ENCODE peak calls at places on chromosomes 7 and 10, in six cellular contexts. T, Y, Z, H, N and B are unnamed samples.

GRCh38 chr10:23965880-23966279 is 243.1 kb upstream of the KIAA1217 start:
- DNase-seq in Y (no peak), H (no peak), Z (no peak), N (no peak), T (no peak), B (no peak)

GRCh38 chr7:1668932-1669485 is 1.1 kb upstream of the ELFN1 start:
- DNase-seq in T (no peak), H (peak; percentile 47), Y (no peak), N (no peak), Z (no peak), B (no peak)

GRCh38 chr10:100912013-100912608 is 652 bp upstream of the SLF2 start:
- DNase-seq in Z (no peak), H (no peak), N (no peak), T (peak; percentile 15), Y (no peak), B (no peak)

GRCh38 chr10:31146496-31147219 is 115.0 kb upstream of the ZNF438 start:
- DNase-seq in T (peak; percentile 46), N (no peak), Y (no peak), H (no peak), Z (peak; percentile 57), B (no peak)

GRCh38 chr10:130464426-130464825 is 328.2 kb downstream of the GLRX3 start:
- DNase-seq in H (no peak), T (no peak), N (no peak), Z (peak; percentile 21), Y (no peak), B (no peak)

GRCh38 chr10:7565871-7566270 is 100.9 kb downstream of the ITIH5 start:
- DNase-seq in Y (no peak), Z (no peak), H (no peak), T (no peak), N (no peak), B (no peak)

GRCh38 chr10:24617771-24618396 is 105.8 kb downstream of the ARHGAP21 start:
- DNase-seq in Y (no peak), Z (no peak), N (no peak), H (peak; percentile 83), T (peak; percentile 46), B (no peak)

GRCh38 chr10:12130237-12130872 is 878 bp downstream of the SEC61A2 start:
- DNase-seq in N (no peak), T (peak; percentile 18), Y (no peak), Z (no peak), H (peak; percentile 17), B (peak; percentile 31)

GRCh38 chr10:96512997-96513685 is 585 bp downstream of the TLL2 start:
- DNase-seq in N (no peak), Y (no peak), T (peak; percentile 8), H (no peak), Z (no peak), B (no peak)

GRCh38 chr10:63114031-63114814 is 18.9 kb upstream of the NRBF2 start:
- DNase-seq in H (no peak), T (peak; percentile 59), N (no peak), Y (no peak), Z (peak; percentile 93), B (no peak)

GRCh38 chr7:93980744-93981479 is 23.2 kb downstream of the BET1 start:
- DNase-seq in T (no peak), Z (no peak), Y (no peak), H (no peak), N (no peak), B (no peak)

GRCh38 chr10:60808031-60808430 is 29.8 kb downstream of the CDK1 start:
- DNase-seq in N (no peak), T (no peak), Y (no peak), H (no peak), Z (no peak), B (no peak)

GRCh38 chr7:92135100-92135429 is 788 bp upstream of the CYP51A1 start:
- DNase-seq in H (no peak), Z (no peak), N (no peak), T (peak; percentile 39), Y (no peak), B (no peak)

GRCh38 chr10:18140149-18140956 is at the start of gene CACNB2:
- DNase-seq in T (peak; percentile 85), Y (peak; percentile 74), N (no peak), Z (no peak), H (peak; percentile 70), B (peak; percentile 12)

GRCh38 chr7:5689118-5689517 is 92.3 kb downstream of the RNF216 start:
- DNase-seq in Y (peak; percentile 33), H (no peak), Z (no peak), N (no peak), T (no peak), B (no peak)

GRCh38 chr10:68297264-68297663 is 34.6 kb upstream of the HNRNPH3 start:
- DNase-seq in Y (no peak), Z (no peak), T (no peak), N (no peak), H (no peak), B (no peak)

GRCh38 chr7:80941206-80941758 is 22.4 kb upstream of the SEMA3C start:
- DNase-seq in T (no peak), Y (no peak), H (no peak), N (no peak), Z (no peak), B (no peak)

GRCh38 chr10:81873932-81874816 is 820 bp upstream of the NRG3 start:
- DNase-seq in Y (peak; percentile 50), H (peak; percentile 89), Z (no peak), N (no peak), T (peak; percentile 73), B (no peak)

DNA sequence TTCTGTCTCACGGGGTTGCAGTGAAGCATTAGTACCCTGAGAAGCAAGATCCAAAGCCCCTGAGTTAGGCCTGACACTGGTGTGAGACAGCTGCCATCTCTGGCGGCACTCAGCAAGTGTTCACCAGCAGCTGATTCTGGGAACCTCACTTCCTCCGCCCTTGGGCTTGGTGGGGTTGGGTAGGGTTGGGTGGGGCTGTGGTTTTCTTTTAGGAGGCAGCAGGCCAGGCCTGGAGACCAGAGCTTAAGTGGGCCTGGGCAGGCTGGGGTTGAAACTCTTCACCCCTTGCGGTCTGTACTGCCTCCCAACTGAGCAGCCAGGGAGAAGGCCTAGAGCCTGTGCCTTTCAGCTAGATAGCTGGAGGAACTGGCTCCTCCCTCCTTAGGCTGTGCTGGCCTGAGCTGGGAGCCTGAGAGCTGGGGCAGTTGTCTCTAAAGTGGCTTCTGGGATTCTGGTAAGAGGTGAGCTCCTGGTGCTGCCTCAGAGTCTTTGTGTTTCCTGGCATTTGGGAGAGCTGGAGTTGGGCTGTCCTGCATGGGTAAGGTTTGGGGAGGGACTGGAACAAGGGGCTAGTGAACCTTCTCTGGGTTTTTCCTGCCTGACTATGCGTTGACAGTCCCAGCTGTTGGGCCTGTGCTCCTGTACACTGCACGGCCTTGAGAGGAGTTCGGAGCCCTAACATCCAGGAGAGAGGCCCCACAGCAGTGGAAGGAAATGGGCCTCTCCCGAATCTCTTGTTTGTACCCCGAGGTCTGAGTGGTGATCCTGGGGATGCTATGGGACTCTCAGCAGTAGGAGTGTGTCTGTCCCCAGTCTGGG is 5.1 kb downstream of the TSPAN14 start:
- DNase-seq in Z (peak; percentile 85), T (peak; percentile 64), Y (peak; percentile 91), H (peak; percentile 30), N (no peak), B (peak; percentile 74)
- TF ChIP-seq CTCF in Z (peak; percentile 20), T (no peak), Y (no peak), H (no peak), N (no peak), B (peak; percentile 16)

GRCh38 chr10:91643700-91644099 is 10.8 kb upstream of the PPP1R3C start:
- DNase-seq in Z (no peak), T (no peak), Y (no peak), N (no peak), H (peak; percentile 52), B (no peak)
- TF ChIP-seq CTCF in Z (peak; percentile 49), T (peak; percentile 27), Y (no peak), N (peak; percentile 42), H (no peak), B (peak; percentile 17)

GRCh38 chr10:14693891-14694290 is 80.8 kb downstream of the FAM107B start:
- DNase-seq in Y (no peak), N (no peak), H (no peak), T (no peak), Z (no peak), B (no peak)
- TF ChIP-seq CTCF in Y (no peak), N (no peak), H (no peak), T (no peak), Z (no peak), B (no peak)

GRCh38 chr7:142323706-142324105 is 65.8 kb upstream of the PRSS58 start:
- DNase-seq in N (no peak), Z (no peak), H (peak; percentile 88), Y (no peak), T (peak; percentile 73), B (no peak)
- TF ChIP-seq CTCF in N (no peak), Z (peak; percentile 50), H (peak; percentile 70), Y (no peak), T (peak; percentile 38), B (peak; percentile 53)